ENCODE peak calls at places on chromosomes 7 and 10, in four cellular contexts. F, V, G and H are unnamed samples.

GRCh38 chr10:98425511-98426352 is 10.8 kb upstream of the PYROXD2 start:
- DNase-seq in V (no peak), F (no peak), G (peak; percentile 54), H (no peak)

GRCh38 chr7:155398944-155399343 is 59.0 kb upstream of the EN2 start:
- DNase-seq in V (no peak), G (no peak), F (no peak), H (no peak)

GRCh38 chr7:2970907-2971306 is 72.8 kb downstream of the CARD11 start:
- DNase-seq in F (no peak), G (no peak), V (no peak), H (no peak)

GRCh38 chr7:141304291-141304690 is 230.4 kb downstream of the TMEM178B start:
- DNase-seq in F (no peak), G (no peak), V (no peak), H (no peak)

GRCh38 chr10:132663666-132664365 is 122.1 kb downstream of the NKX6-2 start:
- DNase-seq in G (peak; percentile 52), V (no peak), F (peak; percentile 24), H (no peak)

GRCh38 chr7:34165927-34166550 is 260.7 kb downstream of the BMPER start:
- DNase-seq in F (no peak), V (no peak), G (peak; percentile 62), H (peak; percentile 25)

GRCh38 chr10:110872145-110872983 is 636 bp downstream of the PDCD4 start:
- DNase-seq in V (peak; percentile 65), G (peak; percentile 43), F (peak; percentile 86), H (peak; percentile 37)

GRCh38 chr7:496528-497295 is 22.9 kb downstream of the PDGFA start:
- DNase-seq in V (no peak), F (peak; percentile 50), G (no peak), H (no peak)

GRCh38 chr7:133551471-133551870 is 298.6 kb downstream of the EXOC4 start:
- DNase-seq in F (no peak), V (no peak), G (no peak), H (no peak)

GRCh38 chr10:123156091-123156490 is 1.9 kb downstream of the BUB3 start:
- DNase-seq in V (no peak), G (peak; percentile 81), F (no peak), H (no peak)

GRCh38 chr7:2566890-2567662 is 8.3 kb downstream of the IQCE start:
- DNase-seq in F (peak; percentile 37), G (no peak), V (no peak), H (no peak)

GRCh38 chr10:74823791-74824183 is 2.6 kb upstream of the KAT6B start:
- DNase-seq in G (peak; percentile 95), F (no peak), V (no peak), H (no peak)
- H3K27ac ChIP-seq in G (peak overlapping the region; percentile 75), F (peak overlapping the region; percentile 86), V (peak overlapping the region; percentile 100), H (no peak overlapping the region)

DNA sequence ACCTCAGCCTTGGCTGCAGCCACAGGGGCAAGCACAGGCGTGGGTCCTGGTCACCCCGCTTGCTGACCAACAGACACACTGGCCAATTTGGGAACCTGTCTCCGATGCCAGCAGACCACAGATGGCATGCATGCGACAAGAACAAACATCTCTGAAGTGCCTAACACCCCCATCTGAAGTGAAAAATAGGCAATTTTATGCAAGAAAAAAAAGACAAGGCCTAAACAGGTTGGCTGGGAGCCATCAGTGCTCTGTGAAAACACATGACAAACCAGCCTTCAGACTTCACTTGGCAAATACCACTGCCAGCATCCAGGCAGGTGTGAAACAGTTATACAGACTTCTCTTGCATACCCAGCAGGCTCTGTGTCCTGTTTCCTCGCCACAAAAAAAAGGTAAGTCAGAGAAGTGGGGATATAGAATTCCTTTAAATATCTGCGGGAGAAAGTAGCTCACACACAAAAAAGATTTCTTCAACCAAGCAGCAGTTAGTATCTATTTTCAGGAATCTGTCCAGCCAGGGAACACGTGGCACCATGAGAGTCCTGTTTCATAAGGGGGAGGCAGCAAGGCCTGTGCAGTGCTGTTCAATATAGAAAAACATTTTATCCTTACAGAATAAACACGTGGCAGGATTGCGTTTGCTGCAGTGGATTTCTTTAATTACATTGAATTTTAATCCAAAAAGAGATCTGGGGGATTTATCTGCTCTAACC is 293.4 kb upstream of the MKLN1 start:
- DNase-seq in G (no peak), V (no peak), F (no peak), H (no peak)
- H3K4me1 ChIP-seq in G (peaks cover 4% of the 10 kb centered on the region), V (peaks cover 6% of the 10 kb centered on the region), F (peaks cover 73% of the 10 kb centered on the region), H (no peaks in the 10 kb centered on the region)

GRCh38 chr7:94511763-94512162 is 2.2 kb downstream of the CASD1 start:
- DNase-seq in F (no peak), V (no peak), G (peak; percentile 75), H (no peak)
- H3K27ac ChIP-seq in F (no peak overlapping the region), V (no peak overlapping the region), G (peak overlapping the region; percentile 80), H (no peak overlapping the region)

GRCh38 chr10:5105626-5106025 is 11.4 kb downstream of the AKR1C3 start:
- DNase-seq in G (no peak), F (no peak), V (no peak), H (no peak)
- H3K4me1 ChIP-seq in G (no peaks in the 10 kb centered on the region), F (no peaks in the 10 kb centered on the region), V (no peaks in the 10 kb centered on the region), H (no peaks in the 10 kb centered on the region)

GRCh38 chr7:130927062-130927461 is 193.1 kb upstream of the KLF14 start:
- DNase-seq in G (peak; percentile 1), F (no peak), V (no peak), H (no peak)

GRCh38 chr7:130925136-130925794 is 191.3 kb upstream of the KLF14 start:
- DNase-seq in F (no peak), G (peak; percentile 27), V (no peak), H (no peak)

GRCh38 chr7:130923930-130924329 is 189.9 kb upstream of the KLF14 start:
- DNase-seq in F (no peak), G (no peak), V (no peak), H (no peak)

GRCh38 chr7:130927564-130927963 is 193.6 kb upstream of the KLF14 start:
- DNase-seq in V (no peak), F (no peak), G (peak; percentile 0), H (no peak)

GRCh38 chr7:130926021-130926691 is 192.1 kb upstream of the KLF14 start:
- DNase-seq in G (no peak), V (no peak), F (no peak), H (no peak)
- H3K27ac ChIP-seq in G (no peak overlapping the region), V (peak overlapping the region; percentile 89), F (peak overlapping the region; percentile 40), H (no peak overlapping the region)

GRCh38 chr7:69674701-69675182 is 76.5 kb downstream of the AUTS2 start:
- DNase-seq in V (no peak), F (no peak), G (no peak), H (no peak)
- H3K4me1 ChIP-seq in V (peaks cover 8% of the 10 kb centered on the region), F (peaks cover 13% of the 10 kb centered on the region), G (no peaks in the 10 kb centered on the region), H (no peaks in the 10 kb centered on the region)

GRCh38 chr7:51123322-51124021 is 193.1 kb downstream of the COBL start:
- DNase-seq in G (peak; percentile 96), F (no peak), V (peak; percentile 64), H (no peak)

GRCh38 chr7:51124321-51124720 is 192.3 kb downstream of the COBL start:
- DNase-seq in G (no peak), F (no peak), V (no peak), H (no peak)

GRCh38 chr7:51121036-51121780 is 195.4 kb downstream of the COBL start:
- DNase-seq in F (no peak), G (no peak), V (no peak), H (no peak)

GRCh38 chr7:51118628-51119027 is 198.0 kb downstream of the COBL start:
- DNase-seq in F (no peak), V (no peak), G (no peak), H (no peak)

DNA sequence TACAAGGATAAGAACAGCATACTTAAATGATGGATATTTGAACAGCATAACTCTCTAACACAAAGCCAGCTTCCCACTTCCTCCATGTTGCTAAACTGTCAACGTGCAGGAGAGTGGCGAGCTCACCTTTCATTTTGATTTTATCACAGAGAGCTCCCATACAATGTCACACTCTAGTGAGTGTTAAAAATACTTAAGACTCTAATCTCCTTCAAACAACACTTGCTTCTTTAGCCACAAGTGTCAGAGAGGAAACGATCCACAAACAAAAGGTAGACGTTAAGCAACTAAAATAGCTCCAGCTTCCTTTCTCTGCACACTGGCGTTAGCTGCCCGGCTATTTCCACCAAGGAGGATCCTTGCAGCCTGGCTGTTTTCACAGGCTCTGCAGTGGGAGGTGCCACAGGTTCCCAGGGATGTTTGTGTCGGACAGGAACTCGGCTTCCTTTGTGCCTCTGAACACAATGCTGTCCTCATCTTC is 194.6 kb downstream of the COBL start:
- DNase-seq in V (no peak), G (no peak), F (no peak), H (no peak)
- H3K27ac ChIP-seq in V (peak overlapping the region; percentile 81), G (no peak overlapping the region), F (no peak overlapping the region), H (no peak overlapping the region)

GRCh38 chr7:55158541-55158940 is 139.7 kb downstream of the EGFR start:
- DNase-seq in V (no peak), F (no peak), G (peak; percentile 58), H (no peak)

GRCh38 chr7:55157347-55158105 is 138.7 kb downstream of the EGFR start:
- DNase-seq in G (no peak), V (no peak), F (no peak), H (no peak)

GRCh38 chr7:55158983-55159382 is 140.2 kb downstream of the EGFR start:
- DNase-seq in G (no peak), V (no peak), F (no peak), H (no peak)

GRCh38 chr7:55155351-55156117 is 136.7 kb downstream of the EGFR start:
- DNase-seq in F (no peak), G (no peak), V (no peak), H (no peak)

GRCh38 chr7:55156919-55157318 is 138.1 kb downstream of the EGFR start:
- DNase-seq in G (no peak), F (no peak), V (no peak), H (no peak)
- H3K4me1 ChIP-seq in G (peaks cover 40% of the 10 kb centered on the region), F (no peaks in the 10 kb centered on the region), V (no peaks in the 10 kb centered on the region), H (no peaks in the 10 kb centered on the region)

GRCh38 chr7:101299511-101300464 is 21.8 kb downstream of the IFT22 start:
- DNase-seq in V (no peak), F (no peak), G (no peak), H (no peak)

GRCh38 chr7:101300465-101301376 is 20.9 kb downstream of the IFT22 start:
- DNase-seq in G (no peak), V (no peak), F (no peak), H (no peak)

GRCh38 chr7:101294039-101294831 is 27.4 kb downstream of the IFT22 start:
- DNase-seq in V (no peak), G (no peak), F (no peak), H (peak; percentile 98)

GRCh38 chr7:101294832-101295121 is 26.8 kb downstream of the IFT22 start:
- DNase-seq in F (no peak), G (no peak), V (no peak), H (no peak)
- H3K27ac ChIP-seq in F (no peak overlapping the region), G (no peak overlapping the region), V (no peak overlapping the region), H (peak overlapping the region; percentile 89)